ENCODE peak calls at places on chromosome 14, in nine cellular contexts. B is IMR-90; Z is right atrium auricular region; G is stomach; X is SJCRH30; L is PC-9; Q is ovary; O is aorta; U is CD8-positive, alpha-beta memory T cell. W is an unnamed sample.

GRCh38 chr14:102205560-102205959 is 65.9 kb downstream of the WDR20 start:
- DNase-seq in B (no peak), Z (no peak), G (no peak), X (no peak), L (no peak), Q (no peak), O (no peak), U (no peak), W (no peak)

GRCh38 chr14:105473677-105474477 is 744 bp upstream of the CRIP2 start:
- DNase-seq in B (peak; percentile 78), Z (peak; percentile 97), G (peak; percentile 85), X (peak; percentile 99), L (peak; percentile 90), Q (peak; percentile 87), O (peak; percentile 96), U (peak; percentile 58), W (peak; percentile 88)

GRCh38 chr14:105537580-105538474 is 11.4 kb downstream of the TMEM121 start:
- DNase-seq in B (no peak), Z (no peak), G (peak; percentile 78), X (no peak), L (peak; percentile 57), Q (peak; percentile 49), O (peak; percentile 55), U (peak; percentile 59), W (peak; percentile 68)

GRCh38 chr14:26598672-26599131 is 869 bp upstream of the NOVA1 start:
- DNase-seq in B (no peak), Z (no peak), G (no peak), X (peak; percentile 6), L (no peak), Q (peak; percentile 13), O (no peak), U (no peak), W (no peak)

GRCh38 chr14:100676089-100676685 is 50.5 kb upstream of the DLK1 start:
- DNase-seq in B (no peak), Z (no peak), G (peak; percentile 64), X (no peak), L (no peak), Q (no peak), O (no peak), U (no peak), W (no peak)

GRCh38 chr14:91749857-91750256 is 18.0 kb upstream of the CATSPERB start:
- DNase-seq in B (no peak), Z (no peak), G (no peak), X (no peak), L (no peak), Q (no peak), O (no peak), U (no peak), W (no peak)

GRCh38 chr14:79825046-79825521 is 386.2 kb downstream of the DIO2 start:
- DNase-seq in B (peak; percentile 52), Z (no peak), G (no peak), X (no peak), L (no peak), Q (no peak), O (no peak), U (no peak), W (no peak)

GRCh38 chr14:85867450-85867849 is 337.5 kb downstream of the FLRT2 start:
- DNase-seq in B (no peak), Z (no peak), G (no peak), X (no peak), L (no peak), Q (no peak), O (no peak), U (no peak), W (peak; percentile 44)

GRCh38 chr14:61477845-61478438 is 156.6 kb downstream of the PRKCH start:
- DNase-seq in B (peak; percentile 60), Z (peak; percentile 79), G (peak; percentile 89), X (no peak), L (peak; percentile 62), Q (peak; percentile 52), O (peak; percentile 93), U (no peak), W (peak; percentile 91)

GRCh38 chr14:55671641-55672040 is 91.6 kb downstream of the KTN1 start:
- DNase-seq in B (peak; percentile 37), Z (no peak), G (no peak), X (no peak), L (no peak), Q (no peak), O (no peak), U (no peak), W (no peak)

GRCh38 chr14:80388980-80389711 is 177.8 kb upstream of the DIO2 start:
- DNase-seq in B (peak; percentile 92), Z (no peak), G (no peak), X (peak; percentile 37), L (peak; percentile 31), Q (no peak), O (no peak), U (no peak), W (no peak)

GRCh38 chr14:64646103-64646502 is 58.1 kb upstream of the PLEKHG3 start:
- DNase-seq in B (peak; percentile 71), Z (no peak), G (no peak), X (no peak), L (no peak), Q (no peak), O (no peak), U (no peak), W (peak; percentile 56)

GRCh38 chr14:38134631-38135030 is 73.1 kb upstream of the SSTR1 start:
- DNase-seq in B (no peak), Z (no peak), G (no peak), X (no peak), L (no peak), Q (no peak), O (no peak), U (no peak), W (no peak)

GRCh38 chr14:45287609-45288008 is 34.6 kb upstream of the MIS18BP1 start:
- DNase-seq in B (no peak), Z (no peak), G (no peak), X (no peak), L (no peak), Q (no peak), O (no peak), U (no peak), W (no peak)

GRCh38 chr14:91405241-91405721 is 12.3 kb downstream of the CCDC88C start:
- DNase-seq in B (no peak), Z (no peak), G (no peak), X (no peak), L (no peak), Q (no peak), O (no peak), U (peak; percentile 88), W (no peak)

GRCh38 chr14:61219673-61220072 is 61.5 kb downstream of the TMEM30B start:
- DNase-seq in B (peak; percentile 60), Z (no peak), G (no peak), X (no peak), L (no peak), Q (no peak), O (no peak), U (no peak), W (no peak)

GRCh38 chr14:28754209-28754985 is 12.2 kb upstream of the FOXG1 start:
- DNase-seq in B (peak; percentile 48), Z (no peak), G (no peak), X (peak; percentile 30), L (peak; percentile 20), Q (no peak), O (no peak), U (no peak), W (no peak)

GRCh38 chr14:96198430-96199133 is 6.1 kb upstream of the BDKRB2 start:
- DNase-seq in B (no peak), Z (no peak), G (no peak), X (no peak), L (no peak), Q (no peak), O (no peak), U (no peak), W (no peak)

GRCh38 chr14:43540948-43541347 is 966.1 kb downstream of the FSCB start:
- DNase-seq in B (no peak), Z (no peak), G (no peak), X (peak; percentile 18), L (no peak), Q (no peak), O (no peak), U (no peak), W (no peak)

GRCh38 chr14:91373591-91374245 is 43.9 kb downstream of the CCDC88C start:
- DNase-seq in B (no peak), Z (no peak), G (no peak), X (peak; percentile 42), L (peak; percentile 25), Q (no peak), O (no peak), U (no peak), W (no peak)

GRCh38 chr14:20435454-20436362 is at the start of gene KLHL33:
- DNase-seq in B (no peak), Z (no peak), G (no peak), X (no peak), L (no peak), Q (no peak), O (no peak), U (no peak), W (no peak)

GRCh38 chr14:58216544-58216943 is 16.6 kb downstream of the ACTR10 start:
- DNase-seq in B (peak; percentile 32), Z (no peak), G (no peak), X (no peak), L (no peak), Q (no peak), O (no peak), U (no peak), W (no peak)

GRCh38 chr14:52040598-52040997 is 28.3 kb downstream of the NID2 start:
- DNase-seq in B (no peak), Z (no peak), G (no peak), X (no peak), L (no peak), Q (no peak), O (no peak), U (no peak), W (no peak)
- H3K36me3 ChIP-seq in B (peaks cover 62% of the 10 kb centered on the region), Z (peaks cover 51% of the 10 kb centered on the region), G (peaks cover 63% of the 10 kb centered on the region), X (no peaks in the 10 kb centered on the region), L (no peaks in the 10 kb centered on the region), Q (peaks cover 3% of the 10 kb centered on the region), O (no peaks in the 10 kb centered on the region), U (no peaks in the 10 kb centered on the region), W (no peaks in the 10 kb centered on the region)

GRCh38 chr14:51548187-51548586 is 103.5 kb upstream of the FRMD6 start:
- DNase-seq in B (no peak), Z (no peak), G (no peak), X (no peak), L (no peak), Q (no peak), O (no peak), U (no peak), W (no peak)
- H3K27ac ChIP-seq in B (peak overlapping the region; percentile 94), Z (no peak overlapping the region), G (peak overlapping the region; percentile 52), X (no peak overlapping the region), L (peak overlapping the region; percentile 84), Q (no peak overlapping the region), O (no peak overlapping the region), U (no peak overlapping the region), W (no peak overlapping the region)

DNA sequence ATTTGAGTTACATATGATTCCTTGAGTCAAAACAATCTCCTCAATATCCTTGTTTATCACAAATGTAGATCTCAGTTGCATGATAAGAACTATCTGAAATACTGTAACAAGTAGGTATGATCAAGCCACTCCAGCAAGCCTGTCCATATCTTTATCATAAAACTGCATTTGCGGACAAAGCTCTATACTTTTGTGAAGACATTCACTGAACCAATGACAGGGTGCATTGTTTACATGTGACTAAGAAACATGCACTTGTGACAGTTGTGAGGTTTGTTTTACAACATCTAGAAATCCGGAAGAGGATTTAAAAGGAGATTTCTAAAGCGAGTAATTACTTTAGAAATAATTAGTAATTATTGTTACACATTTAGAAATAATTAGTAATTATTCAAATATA is 111.7 kb downstream of the PPP2R5E start:
- DNase-seq in B (no peak), Z (no peak), G (no peak), X (no peak), L (no peak), Q (no peak), O (no peak), U (no peak), W (no peak)
- H3K36me3 ChIP-seq in B (no peaks in the 10 kb centered on the region), Z (no peaks in the 10 kb centered on the region), G (no peaks in the 10 kb centered on the region), X (no peaks in the 10 kb centered on the region), L (no peaks in the 10 kb centered on the region), Q (no peaks in the 10 kb centered on the region), O (no peaks in the 10 kb centered on the region), U (no peaks in the 10 kb centered on the region), W (no peaks in the 10 kb centered on the region)

GRCh38 chr14:77087631-77088030 is 10.4 kb upstream of the CIPC start:
- DNase-seq in B (no peak), Z (no peak), G (no peak), X (no peak), L (no peak), Q (no peak), O (no peak), U (no peak), W (no peak)
- H3K27ac ChIP-seq in B (no peak overlapping the region), Z (no peak overlapping the region), G (peak overlapping the region; percentile 21), X (no peak overlapping the region), L (peak overlapping the region; percentile 65), Q (no peak overlapping the region), O (no peak overlapping the region), U (no peak overlapping the region), W (no peak overlapping the region)